ENCODE peak calls at places on chromosome 9, in nine cellular contexts. J is GM23248; W is cardiac muscle cell; P is CD4-positive, CD25-positive, alpha-beta regulatory T cell; Z is dorsolateral prefrontal cortex; M is fibroblast of lung; U is mesendoderm; B is coronary artery; S is foreskin keratinocyte. Q is an unnamed sample.

GRCh38 chr9:136331556-136332481 is 4.5 kb downstream of the GPSM1 start:
- DNase-seq in J (no peak), W (no peak), P (no peak), Z (no peak), M (no peak), U (no peak), B (no peak), S (no peak), Q (no peak)

GRCh38 chr9:81976351-81976750 is 12.2 kb upstream of the SPATA31D1 start:
- DNase-seq in J (no peak), W (no peak), P (no peak), Z (no peak), M (no peak), U (peak; percentile 18), B (no peak), S (no peak), Q (no peak)

GRCh38 chr9:14269911-14270310 is 44.0 kb downstream of the NFIB start:
- DNase-seq in J (no peak), W (no peak), P (no peak), Z (no peak), M (no peak), U (no peak), B (no peak), S (no peak), Q (no peak)

GRCh38 chr9:7237473-7238243 is 479.9 kb downstream of the KDM4C start:
- DNase-seq in J (peak; percentile 64), W (peak; percentile 89), P (no peak), Z (no peak), M (peak; percentile 19), U (no peak), B (no peak), S (no peak), Q (no peak)

GRCh38 chr9:86202338-86202882 is 57.0 kb downstream of the C9orf153 start:
- DNase-seq in J (peak; percentile 77), W (peak; percentile 63), P (peak; percentile 57), Z (no peak), M (peak; percentile 69), U (peak; percentile 62), B (no peak), S (peak; percentile 13), Q (no peak)

GRCh38 chr9:34590376-34591090 is 1.0 kb upstream of the CNTFR start:
- DNase-seq in J (no peak), W (no peak), P (no peak), Z (no peak), M (no peak), U (no peak), B (no peak), S (no peak), Q (no peak)

GRCh38 chr9:137308102-137308619 is 6.1 kb upstream of the NRARP start:
- DNase-seq in J (no peak), W (no peak), P (no peak), Z (no peak), M (no peak), U (no peak), B (no peak), S (no peak), Q (no peak)

GRCh38 chr9:131864531-131864930 is 124.7 kb upstream of the RAPGEF1 start:
- DNase-seq in J (no peak), W (no peak), P (no peak), Z (no peak), M (no peak), U (no peak), B (no peak), S (no peak), Q (no peak)

GRCh38 chr9:76433851-76434250 is 25.1 kb upstream of the GCNT1 start:
- DNase-seq in J (peak; percentile 76), W (no peak), P (no peak), Z (no peak), M (peak; percentile 72), U (no peak), B (no peak), S (no peak), Q (no peak)

GRCh38 chr9:91424403-91425176 is 958 bp upstream of the NFIL3 start:
- DNase-seq in J (peak; percentile 96), W (peak; percentile 94), P (peak; percentile 46), Z (peak; percentile 80), M (peak; percentile 94), U (peak; percentile 63), B (peak; percentile 95), S (no peak), Q (peak; percentile 61)

GRCh38 chr9:106060885-106061284 is 366.5 kb downstream of the TMEM38B start:
- DNase-seq in J (no peak), W (no peak), P (no peak), Z (no peak), M (no peak), U (no peak), B (no peak), S (no peak), Q (no peak)

GRCh38 chr9:120009856-120010255 is 570.1 kb downstream of the CDK5RAP2 start:
- DNase-seq in J (no peak), W (no peak), P (no peak), Z (no peak), M (no peak), U (no peak), B (no peak), S (no peak), Q (no peak)

GRCh38 chr9:115746496-115746895 is 407.1 kb upstream of the PAPPA start:
- DNase-seq in J (no peak), W (no peak), P (no peak), Z (no peak), M (no peak), U (no peak), B (no peak), S (no peak), Q (no peak)

GRCh38 chr9:133487331-133487725 is 8.4 kb upstream of the SLC2A6 start:
- DNase-seq in J (no peak), W (no peak), P (no peak), Z (no peak), M (no peak), U (no peak), B (no peak), S (no peak), Q (no peak)

GRCh38 chr9:133114451-133114885 is 6.6 kb downstream of the RALGDS start:
- DNase-seq in J (peak; percentile 58), W (no peak), P (no peak), Z (peak; percentile 69), M (peak; percentile 47), U (no peak), B (no peak), S (no peak), Q (no peak)

GRCh38 chr9:75432386-75432785 is 344.1 kb downstream of the OSTF1 start:
- DNase-seq in J (no peak), W (no peak), P (no peak), Z (no peak), M (no peak), U (no peak), B (no peak), S (no peak), Q (no peak)
- H3K27ac ChIP-seq in J (no peak overlapping the region), W (no peak overlapping the region), P (no peak overlapping the region), Z (no peak overlapping the region), M (no peak overlapping the region), U (no peak overlapping the region), B (peak overlapping the region; percentile 61), S (no peak overlapping the region), Q (peak overlapping the region; percentile 4)

GRCh38 chr9:89483592-89484474 is 14.1 kb downstream of the SEMA4D start:
- DNase-seq in J (no peak), W (no peak), P (peak; percentile 85), Z (peak; percentile 60), M (no peak), U (no peak), B (no peak), S (no peak), Q (no peak)

GRCh38 chr9:89482056-89482784 is 15.7 kb downstream of the SEMA4D start:
- DNase-seq in J (no peak), W (no peak), P (no peak), Z (peak; percentile 64), M (no peak), U (no peak), B (peak; percentile 11), S (no peak), Q (no peak)

GRCh38 chr9:89484475-89485404 is 13.2 kb downstream of the SEMA4D start:
- DNase-seq in J (no peak), W (no peak), P (no peak), Z (no peak), M (peak; percentile 10), U (no peak), B (peak; percentile 26), S (no peak), Q (no peak)

GRCh38 chr9:89481161-89481915 is 16.6 kb downstream of the SEMA4D start:
- DNase-seq in J (no peak), W (no peak), P (peak; percentile 78), Z (no peak), M (no peak), U (no peak), B (no peak), S (no peak), Q (no peak)

GRCh38 chr9:89482950-89483349 is 15.0 kb downstream of the SEMA4D start:
- DNase-seq in J (no peak), W (no peak), P (no peak), Z (peak; percentile 57), M (no peak), U (no peak), B (peak; percentile 47), S (no peak), Q (no peak)
- H3K27ac ChIP-seq in J (no peak overlapping the region), W (peak overlapping the region; percentile 22), P (peak overlapping the region; percentile 82), Z (peak overlapping the region; percentile 87), M (no peak overlapping the region), U (no peak overlapping the region), B (no peak overlapping the region), S (no peak overlapping the region), Q (peak overlapping the region; percentile 74)

GRCh38 chr9:2026598-2026997 is 11.5 kb downstream of the SMARCA2 start:
- DNase-seq in J (no peak), W (no peak), P (peak; percentile 44), Z (no peak), M (no peak), U (no peak), B (no peak), S (no peak), Q (no peak)
- H3K27ac ChIP-seq in J (no peak overlapping the region), W (no peak overlapping the region), P (peak overlapping the region; percentile 52), Z (peak overlapping the region; percentile 44), M (no peak overlapping the region), U (no peak overlapping the region), B (no peak overlapping the region), S (no peak overlapping the region), Q (no peak overlapping the region)

GRCh38 chr9:129998491-129999122 is 44.4 kb downstream of the FNBP1 start:
- DNase-seq in J (peak; percentile 23), W (no peak), P (no peak), Z (no peak), M (no peak), U (no peak), B (no peak), S (no peak), Q (no peak)

GRCh38 chr9:129996161-129996849 is 46.7 kb downstream of the FNBP1 start:
- DNase-seq in J (peak; percentile 78), W (peak; percentile 31), P (no peak), Z (no peak), M (peak; percentile 33), U (no peak), B (no peak), S (no peak), Q (no peak)

GRCh38 chr9:129999123-129999510 is 43.9 kb downstream of the FNBP1 start:
- DNase-seq in J (peak; percentile 46), W (no peak), P (no peak), Z (no peak), M (no peak), U (no peak), B (no peak), S (no peak), Q (no peak)

GRCh38 chr9:129994947-129995346 is 48.0 kb downstream of the FNBP1 start:
- DNase-seq in J (peak; percentile 19), W (no peak), P (no peak), Z (no peak), M (peak; percentile 53), U (no peak), B (no peak), S (no peak), Q (no peak)

GRCh38 chr9:129995409-129996160 is 47.4 kb downstream of the FNBP1 start:
- DNase-seq in J (peak; percentile 89), W (peak; percentile 38), P (peak; percentile 58), Z (no peak), M (peak; percentile 32), U (no peak), B (no peak), S (peak; percentile 32), Q (no peak)
- H3K27ac ChIP-seq in J (peak overlapping the region; percentile 83), W (no peak overlapping the region), P (peak overlapping the region; percentile 70), Z (peak overlapping the region; percentile 81), M (peak overlapping the region; percentile 0), U (no peak overlapping the region), B (peak overlapping the region; percentile 81), S (no peak overlapping the region), Q (peak overlapping the region; percentile 84)

Q was measured in caudate nucleus.